ENCODE peak calls at places on chromosomes 12 and 14, in ten cellular contexts. M is ovary, P is gastrocnemius medialis, K is breast epithelium, W is thyroid gland, I is prostate gland, T is uterus, E is HCT116, X is IMR-90, F is stomach. O is an unnamed sample.

GRCh38 chr14:88613552-88614010 is 50.7 kb downstream of the ZC3H14 start:
- DNase-seq in F (peak; percentile 27), T (no peak), I (peak; percentile 27), K (no peak), P (no peak), X (peak; percentile 53), W (no peak), M (no peak), E (no peak), O (no peak)

GRCh38 chr14:69665596-69665995 is 54.2 kb downstream of the SUSD6 start:
- DNase-seq in X (no peak), E (no peak), F (no peak), K (no peak), W (no peak), M (no peak), I (no peak), T (no peak), P (no peak), O (no peak)

GRCh38 chr12:112198120-112198733 is 72.9 kb downstream of the TRAFD1 start:
- DNase-seq in I (peak; percentile 49), T (peak; percentile 31), P (no peak), K (no peak), E (peak; percentile 41), W (peak; percentile 69), X (peak; percentile 51), F (peak; percentile 46), M (peak; percentile 39), O (peak; percentile 49)

GRCh38 chr14:53355581-53356112 is 202.5 kb upstream of the DDHD1 start:
- DNase-seq in M (no peak), K (no peak), W (no peak), X (peak; percentile 82), P (no peak), T (no peak), I (no peak), E (peak; percentile 39), F (no peak), O (no peak)

GRCh38 chr14:99724939-99725773 is 41.1 kb downstream of the CYP46A1 start:
- DNase-seq in I (no peak), F (no peak), X (no peak), W (no peak), T (no peak), P (no peak), M (peak; percentile 6), K (peak; percentile 13), E (no peak), O (no peak)

GRCh38 chr14:99570542-99571302 is 33.3 kb downstream of the CCDC85C start:
- DNase-seq in F (no peak), K (no peak), X (no peak), P (no peak), E (no peak), I (no peak), W (no peak), T (no peak), M (no peak), O (no peak)

GRCh38 chr14:75578786-75579781 is 664 bp downstream of the FLVCR2 start:
- DNase-seq in W (peak; percentile 8), E (no peak), P (peak; percentile 60), K (peak; percentile 33), X (peak; percentile 31), T (peak; percentile 20), F (no peak), I (peak; percentile 46), M (peak; percentile 40), O (no peak)

GRCh38 chr12:119061208-119061796 is 80.0 kb downstream of the SRRM4 start:
- DNase-seq in P (no peak), I (peak; percentile 30), W (peak; percentile 67), E (no peak), F (peak; percentile 62), M (peak; percentile 29), T (peak; percentile 14), X (peak; percentile 7), K (no peak), O (no peak)

GRCh38 chr12:114004402-114004801 is 38.3 kb upstream of the RBM19 start:
- DNase-seq in T (no peak), P (no peak), X (no peak), E (no peak), I (no peak), K (no peak), M (no peak), F (no peak), W (no peak), O (no peak)

GRCh38 chr12:6606331-6607131 is 648 bp downstream of the CHD4 start:
- DNase-seq in I (peak; percentile 38), K (peak; percentile 48), T (peak; percentile 74), X (peak; percentile 23), F (peak; percentile 59), W (peak; percentile 85), M (peak; percentile 83), P (peak; percentile 68), E (no peak), O (peak; percentile 85)

GRCh38 chr12:6605425-6606330 is 1.5 kb downstream of the CHD4 start:
- DNase-seq in W (peak; percentile 77), T (peak; percentile 21), K (peak; percentile 37), P (no peak), X (peak; percentile 37), I (peak; percentile 36), F (no peak), E (no peak), M (no peak), O (no peak)

GRCh38 chr12:6604254-6605029 is 2.7 kb downstream of the CHD4 start:
- DNase-seq in W (no peak), P (no peak), K (no peak), I (no peak), F (no peak), E (no peak), M (no peak), T (no peak), X (no peak), O (no peak)

GRCh38 chr12:6602526-6602925 is 4.7 kb downstream of the CHD4 start:
- DNase-seq in P (no peak), F (no peak), E (no peak), T (no peak), M (no peak), K (no peak), I (no peak), X (no peak), W (no peak), O (no peak)

DNA sequence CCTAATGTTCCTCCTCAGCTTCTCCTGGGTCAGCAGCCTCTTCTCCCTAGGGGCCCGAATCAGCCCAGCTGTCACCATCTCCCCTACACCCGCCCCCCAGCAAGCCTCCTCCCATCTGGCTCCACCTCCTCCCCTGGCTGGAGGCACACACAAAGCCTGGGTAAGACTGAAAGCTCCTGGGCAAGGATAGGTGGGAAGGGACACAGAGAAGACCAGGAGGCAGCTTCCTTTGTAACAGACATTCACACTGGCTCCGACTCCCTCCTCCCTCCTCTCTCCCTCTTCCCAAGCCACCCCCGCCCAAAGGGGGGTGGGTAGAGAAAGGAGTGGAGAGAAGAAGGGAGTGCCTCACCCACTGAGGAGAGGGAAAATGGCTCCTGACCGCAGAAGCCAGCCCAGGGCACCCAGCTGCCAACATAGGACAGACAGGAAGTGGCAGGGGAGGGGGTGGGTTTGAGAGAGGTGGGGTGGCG is 4.0 kb downstream of the CHD4 start:
- DNase-seq in E (no peak), P (no peak), T (peak; percentile 35), I (no peak), M (no peak), F (no peak), K (peak; percentile 44), W (peak; percentile 24), X (peak; percentile 25), O (peak; percentile 73)
- H3K4me3 ChIP-seq in E (no peak overlapping the region), P (peak overlapping the region; percentile 15), T (peak overlapping the region; percentile 5), I (no peak overlapping the region), M (no peak overlapping the region), F (peak overlapping the region; percentile 5), K (peak overlapping the region; percentile 99), W (no peak overlapping the region), X (peak overlapping the region; percentile 8), O (peak overlapping the region; percentile 97)

GRCh38 chr12:93571360-93571853 is 1.1 kb upstream of the SOCS2 start:
- DNase-seq in W (peak; percentile 57), P (peak; percentile 16), M (peak; percentile 82), F (peak; percentile 66), I (peak; percentile 71), E (peak; percentile 50), X (peak; percentile 55), T (peak; percentile 87), K (no peak), O (peak; percentile 84)
- TF ChIP-seq POLR2A in W (no peak), P (no peak), M (no peak), F (no peak), I (no peak), E (no peak), X (no peak), T (peak; percentile 40), K (no peak), O (no peak)

GRCh38 chr14:106037380-106037779 is 511.0 kb downstream of the TMEM121 start:
- DNase-seq in T (no peak), E (no peak), W (no peak), X (no peak), K (no peak), I (no peak), M (no peak), P (no peak), F (no peak), O (no peak)
- H3K9me3 ChIP-seq in T (no peaks in the 10 kb centered on the region), E (no peaks in the 10 kb centered on the region), W (no peaks in the 10 kb centered on the region), X (peaks cover 25% of the 10 kb centered on the region), K (no peaks in the 10 kb centered on the region), I (no peaks in the 10 kb centered on the region), M (no peaks in the 10 kb centered on the region), P (no peaks in the 10 kb centered on the region), F (no peaks in the 10 kb centered on the region), O (no peaks in the 10 kb centered on the region)

GRCh38 chr12:101823039-101823438 is 7.7 kb downstream of the GNPTAB start:
- DNase-seq in K (no peak), T (no peak), E (no peak), I (no peak), M (no peak), X (no peak), F (no peak), W (no peak), P (peak; percentile 6), O (no peak)
- H3K4me3 ChIP-seq in K (no peak overlapping the region), T (no peak overlapping the region), E (no peak overlapping the region), I (no peak overlapping the region), M (no peak overlapping the region), X (no peak overlapping the region), F (no peak overlapping the region), W (no peak overlapping the region), P (no peak overlapping the region), O (no peak overlapping the region)

GRCh38 chr14:77028384-77029246 is at the start of gene IRF2BPL:
- DNase-seq in P (peak; percentile 98), M (peak; percentile 100), W (peak; percentile 98), T (peak; percentile 99), E (peak; percentile 91), K (peak; percentile 98), X (peak; percentile 99), I (peak; percentile 97), F (peak; percentile 98), O (peak; percentile 100)

GRCh38 chr14:77033622-77034521 is 5.4 kb upstream of the IRF2BPL start:
- DNase-seq in I (peak; percentile 82), W (peak; percentile 90), X (peak; percentile 96), E (no peak), T (peak; percentile 84), M (peak; percentile 84), K (peak; percentile 84), F (peak; percentile 82), P (peak; percentile 69), O (peak; percentile 89)

GRCh38 chr14:77032854-77033621 is 4.5 kb upstream of the IRF2BPL start:
- DNase-seq in P (peak; percentile 87), I (peak; percentile 97), E (no peak), M (peak; percentile 92), K (peak; percentile 96), W (peak; percentile 97), X (peak; percentile 98), F (peak; percentile 91), T (peak; percentile 94), O (peak; percentile 95)

GRCh38 chr14:77032483-77032853 is 4.0 kb upstream of the IRF2BPL start:
- DNase-seq in P (no peak), E (no peak), K (no peak), T (no peak), I (no peak), W (no peak), F (no peak), M (no peak), X (no peak), O (no peak)

GRCh38 chr14:77031680-77032482 is 3.4 kb upstream of the IRF2BPL start:
- DNase-seq in M (no peak), F (no peak), E (no peak), X (peak; percentile 93), K (no peak), I (no peak), T (peak; percentile 61), W (peak; percentile 39), P (no peak), O (peak; percentile 40)
- TF ChIP-seq POLR2A in M (no peak), F (no peak), E (peak; percentile 21), X (no peak), K (no peak), I (no peak), T (peak; percentile 28), W (no peak), P (no peak), O (no peak)